ENCODE peak calls at places on chromosomes 6 and 20, in six cellular contexts. E, C, S, T, G and Q are unnamed samples.
A peak's percentile ranks its signal among the peaks of the same experiment; 100 is the strongest.

GRCh38 chr6:115310156-115310555 is 750.5 kb downstream of the FRK start:
- DNase-seq in E (no peak), C (no peak), S (no peak), T (no peak), G (no peak), Q (no peak)

GRCh38 chr6:137552146-137552545 is 58.0 kb upstream of the OLIG3 start:
- DNase-seq in E (no peak), C (no peak), S (no peak), T (no peak), G (no peak), Q (no peak)

GRCh38 chr20:33423141-33423834 is 20.3 kb downstream of the SNTA1 start:
- DNase-seq in E (no peak), C (peak; percentile 82), S (peak; percentile 90), T (peak; percentile 97), G (peak; percentile 86), Q (no peak)

GRCh38 chr6:139852484-139853140 is 478.2 kb upstream of the CITED2 start:
- DNase-seq in E (no peak), C (peak; percentile 80), S (peak; percentile 87), T (no peak), G (no peak), Q (no peak)

GRCh38 chr6:158256746-158257424 is 55.4 kb upstream of the TULP4 start:
- DNase-seq in E (no peak), C (no peak), S (no peak), T (no peak), G (no peak), Q (no peak)

GRCh38 chr6:135962731-135963130 is 111.2 kb downstream of the PDE7B start:
- DNase-seq in E (no peak), C (peak; percentile 69), S (peak; percentile 85), T (no peak), G (no peak), Q (no peak)

GRCh38 chr6:116948535-116949304 is 71.7 kb downstream of the RFX6 start:
- DNase-seq in E (no peak), C (no peak), S (no peak), T (no peak), G (no peak), Q (no peak)

GRCh38 chr6:225121-225721 is 67.1 kb upstream of the DUSP22 start:
- DNase-seq in E (no peak), C (no peak), S (no peak), T (no peak), G (no peak), Q (no peak)

GRCh38 chr6:33632603-33633039 is 11.5 kb downstream of the ITPR3 start:
- DNase-seq in E (no peak), C (peak; percentile 45), S (no peak), T (no peak), G (no peak), Q (no peak)

GRCh38 chr6:37493047-37493995 is 6.4 kb downstream of the CCDC167 start:
- DNase-seq in E (no peak), C (no peak), S (no peak), T (no peak), G (no peak), Q (no peak)

GRCh38 chr6:27668442-27669275 is 195.8 kb upstream of the ZNF184 start:
- DNase-seq in E (no peak), C (peak; percentile 73), S (peak; percentile 62), T (no peak), G (no peak), Q (no peak)

GRCh38 chr20:22578221-22579118 is 5.9 kb downstream of the FOXA2 start:
- DNase-seq in E (no peak), C (no peak), S (no peak), T (no peak), G (peak; percentile 83), Q (no peak)

GRCh38 chr6:167668019-167668753 is 158.5 kb upstream of the AFDN start:
- DNase-seq in E (no peak), C (no peak), S (no peak), T (no peak), G (no peak), Q (no peak)

GRCh38 chr6:139364302-139364981 is 10.0 kb downstream of the CITED2 start:
- DNase-seq in E (no peak), C (peak; percentile 66), S (peak; percentile 60), T (no peak), G (no peak), Q (no peak)

GRCh38 chr20:19992996-19993908 is 23.9 kb upstream of the NAA20 start:
- DNase-seq in E (no peak), C (peak; percentile 87), S (peak; percentile 94), T (no peak), G (no peak), Q (no peak)

GRCh38 chr6:33815854-33816253 is 12.1 kb upstream of the MLN start:
- DNase-seq in E (no peak), C (peak; percentile 18), S (no peak), T (no peak), G (no peak), Q (no peak)

GRCh38 chr6:71238351-71238750 is 50.3 kb upstream of the OGFRL1 start:
- DNase-seq in E (no peak), C (peak; percentile 79), S (peak; percentile 61), T (no peak), G (no peak), Q (no peak)

GRCh38 chr6:35016417-35017221 is 124.5 kb downstream of the TCP11 start:
- DNase-seq in E (no peak), C (peak; percentile 72), S (peak; percentile 58), T (no peak), G (no peak), Q (no peak)

GRCh38 chr6:135592276-135592675 is 94.7 kb upstream of the AHI1 start:
- DNase-seq in E (no peak), C (no peak), S (peak; percentile 7), T (no peak), G (no peak), Q (no peak)

GRCh38 chr6:156801712-156802111 is 24.5 kb downstream of the ARID1B start:
- DNase-seq in E (no peak), C (no peak), S (no peak), T (no peak), G (no peak), Q (no peak)

GRCh38 chr20:63456429-63457284 is 15.8 kb downstream of the KCNQ2 start:
- DNase-seq in E (no peak), C (no peak), S (no peak), T (no peak), G (no peak), Q (no peak)

DNA sequence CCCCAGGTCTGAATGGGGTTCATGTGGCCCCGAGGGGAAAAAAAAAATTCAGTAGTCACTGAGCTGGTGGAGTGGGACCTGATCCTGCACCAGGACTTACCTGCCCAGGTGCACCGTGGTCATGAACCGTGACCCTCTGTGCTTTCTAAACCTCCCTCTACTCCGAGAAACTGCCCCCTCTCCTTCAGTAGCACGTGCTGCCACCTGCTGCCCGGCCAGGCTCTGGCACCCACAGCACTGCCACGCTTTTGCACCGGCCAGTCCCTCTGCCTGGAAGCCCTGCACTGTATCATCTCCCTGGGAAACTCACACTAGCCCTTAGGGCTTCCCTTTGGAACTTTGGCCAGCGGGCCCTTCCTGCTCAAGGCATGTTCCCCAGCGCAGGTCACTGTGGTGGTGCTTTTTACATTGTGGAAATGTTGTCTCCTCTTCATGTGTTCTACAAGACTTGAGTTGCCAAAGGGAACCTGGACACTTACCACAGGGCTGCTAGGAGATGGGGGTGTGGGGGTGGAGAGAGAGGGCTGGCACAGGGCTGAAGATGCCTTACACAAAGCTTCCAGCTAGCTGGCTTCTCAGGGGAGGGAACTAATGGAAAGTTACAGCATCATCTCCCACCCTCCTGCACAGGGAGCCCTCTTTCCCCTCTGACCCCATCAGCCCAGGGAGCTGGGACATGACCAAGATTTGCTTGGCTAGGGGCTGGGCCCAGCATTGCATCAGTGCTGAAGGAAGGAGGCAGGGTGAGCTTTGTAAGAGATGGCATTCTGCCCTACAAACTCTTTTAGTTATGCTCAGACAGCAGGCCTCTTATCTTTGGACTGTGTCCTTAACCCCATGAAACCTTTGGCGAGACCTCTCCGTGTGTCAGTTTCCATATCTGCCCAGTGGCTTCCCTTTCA is 2.5 kb upstream of the PTPRT start:
- DNase-seq in E (no peak), C (no peak), S (no peak), T (no peak), G (no peak), Q (no peak)
- TF ChIP-seq CTCF in E (peak; percentile 50), C (peak; percentile 35), S (peak; percentile 44), T (no peak), G (peak; percentile 24), Q (no peak)

DNA sequence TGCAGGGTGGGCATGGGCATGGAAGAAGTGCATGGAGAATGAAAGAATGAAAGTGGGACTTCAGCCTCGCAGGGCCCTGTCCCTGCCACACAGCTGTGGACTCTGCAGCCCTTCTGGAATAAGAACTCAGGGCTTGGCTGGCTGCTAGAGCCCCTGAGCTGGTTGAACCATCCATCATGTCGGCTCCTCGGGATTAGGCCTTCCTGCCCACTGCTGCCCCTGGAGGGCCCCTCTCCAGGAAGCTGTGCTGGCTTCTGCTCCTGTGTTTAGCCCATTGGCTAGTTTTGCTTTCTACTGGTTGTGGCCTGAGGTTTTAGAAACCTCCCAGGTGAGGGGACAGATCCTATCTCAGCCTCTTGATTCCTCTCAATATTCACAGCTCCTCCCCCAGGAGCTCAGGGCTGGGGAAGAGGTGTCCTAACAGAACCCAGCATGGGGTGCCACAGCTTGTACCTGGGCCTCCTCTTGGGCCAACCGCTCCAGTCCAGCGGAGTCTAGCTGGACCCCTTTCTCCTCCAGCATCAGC is 7.9 kb downstream of the AARS2 start:
- DNase-seq in E (no peak), C (no peak), S (no peak), T (no peak), G (no peak), Q (no peak)
- TF ChIP-seq CTCF in E (no peak), C (no peak), S (no peak), T (no peak), G (no peak), Q (no peak)

DNA sequence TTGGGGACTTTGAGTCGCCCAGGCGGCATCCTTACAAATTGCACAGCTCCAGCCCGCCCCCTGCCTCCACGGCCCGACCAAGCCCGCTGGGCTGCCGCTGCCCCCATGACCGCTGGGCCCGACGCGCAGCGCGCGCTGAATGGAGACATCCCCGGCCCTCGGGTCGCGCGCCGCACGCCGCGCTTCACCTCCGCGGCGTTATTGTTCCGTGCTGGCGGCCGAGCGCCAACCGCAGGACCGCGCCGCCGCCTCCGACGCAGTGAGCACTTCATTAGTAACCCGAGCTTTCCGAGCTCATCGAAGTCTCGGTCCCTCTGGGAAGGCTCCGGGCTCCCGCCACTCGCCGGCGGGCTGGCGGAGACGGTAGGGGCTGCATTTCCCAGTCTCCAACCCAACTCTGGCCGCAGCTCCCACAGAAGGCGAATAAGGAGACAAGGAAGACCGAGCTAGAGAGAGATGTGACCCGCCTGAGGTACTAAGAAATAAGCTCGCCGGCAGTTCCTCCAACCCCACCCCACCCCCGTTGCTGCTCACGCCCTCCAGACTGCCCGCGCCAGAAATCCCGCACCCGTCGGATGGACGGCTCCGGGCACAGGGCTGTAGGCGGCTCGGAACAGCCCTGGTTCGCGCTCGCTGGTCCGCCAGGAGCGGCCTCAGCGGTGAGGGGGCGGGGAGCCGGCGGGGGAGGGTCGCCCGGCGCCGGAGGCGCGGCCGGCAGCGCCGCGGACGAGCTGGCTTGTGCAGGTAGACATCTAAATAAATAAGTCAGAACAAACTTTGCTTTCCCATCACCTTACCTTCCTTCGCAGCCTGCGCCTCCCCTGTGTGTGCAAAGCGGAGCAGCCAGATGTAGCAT is 683 bp downstream of the EPHA7 start:
- DNase-seq in E (no peak), C (no peak), S (no peak), T (no peak), G (peak; percentile 86), Q (no peak)
- TF ChIP-seq CTCF in E (no peak), C (no peak), S (no peak), T (no peak), G (peak; percentile 18), Q (no peak)

GRCh38 chr20:34562643-34563042 is 4.1 kb downstream of the MAP1LC3A start:
- DNase-seq in E (no peak), C (peak; percentile 26), S (no peak), T (no peak), G (no peak), Q (no peak)
- TF ChIP-seq CTCF in E (peak; percentile 21), C (peak; percentile 42), S (peak; percentile 45), T (no peak), G (peak; percentile 42), Q (no peak)